ENCODE peak calls at places on chromosomes 11 and 22, in four cellular contexts. L, V, E and W are unnamed samples.

GRCh38 chr11:123357990-123358827 is 71.9 kb upstream of the GRAMD1B start:
- DNase-seq in E (peak), L (no peak), V (no peak), W (peak)

GRCh38 chr22:20545681-20546521 is 38.5 kb downstream of the MED15 start:
- DNase-seq in L (no peak), V (no peak), E (no peak), W (no peak)

GRCh38 chr11:62372871-62373270 is 35.6 kb downstream of the ASRGL1 start:
- DNase-seq in E (no peak), L (no peak), V (no peak), W (no peak)

GRCh38 chr11:69343401-69344321 is 49.7 kb downstream of the MYEOV start:
- DNase-seq in L (no peak), E (no peak), V (no peak), W (no peak)

GRCh38 chr11:117600261-117600783 is 196.7 kb downstream of the DSCAML1 start:
- DNase-seq in E (no peak), V (no peak), L (no peak), W (no peak)

GRCh38 chr11:61630104-61630503 is 49.2 kb upstream of the SYT7 start:
- DNase-seq in L (no peak), E (no peak), V (no peak), W (no peak)

GRCh38 chr11:14499178-14499559 is 442 bp downstream of the COPB1 start:
- DNase-seq in E (peak), V (no peak), L (no peak), W (peak)

GRCh38 chr22:21016644-21017420 is 1.9 kb downstream of the P2RX6 start:
- DNase-seq in V (no peak), E (no peak), L (no peak), W (no peak)

GRCh38 chr11:10657308-10658271 is 36.0 kb downstream of the IRAG1 start:
- DNase-seq in E (peak), L (no peak), V (peak), W (no peak)

GRCh38 chr11:9646324-9646723 is 17.6 kb upstream of the SWAP70 start:
- DNase-seq in L (no peak), V (no peak), E (no peak), W (no peak)

GRCh38 chr22:48485144-48486135 is 1342.2 kb downstream of the BRD1 start:
- DNase-seq in E (no peak), L (no peak), V (no peak), W (no peak)

GRCh38 chr11:119361056-119361787 is 14.7 kb upstream of the MFRP start:
- DNase-seq in V (peak), E (peak), L (peak), W (peak)

GRCh38 chr11:9060700-9061111 is 30.7 kb downstream of the SCUBE2 start:
- DNase-seq in V (no peak), E (peak), L (no peak), W (no peak)